ENCODE peak calls at places on chromosomes 1 and 21, in four cellular contexts. One of them, this sample, is unnamed.

GRCh38 chr1:158117854-158118691 is 62.6 kb upstream of the CD1D start:
- DNase-seq in mesendoderm: peak
- DNase-seq in IMR-90: peak
- DNase-seq in H1: peak
- DNase-seq in this sample: peak

GRCh38 chr1:44305962-44306422 is 49.1 kb downstream of the ERI3 start:
- DNase-seq in IMR-90: no peak
- DNase-seq in H1: no peak
- DNase-seq in mesendoderm: no peak
- DNase-seq in this sample: no peak

GRCh38 chr1:56644941-56645662 is at the start of gene PRKAA2:
- DNase-seq in H1: peak
- DNase-seq in mesendoderm: peak
- DNase-seq in IMR-90: peak
- DNase-seq in this sample: peak

GRCh38 chr1:234963180-234963903 is 165.3 kb downstream of the TOMM20 start:
- DNase-seq in H1: no peak
- DNase-seq in IMR-90: peak
- DNase-seq in mesendoderm: no peak
- DNase-seq in this sample: no peak

GRCh38 chr1:207031632-207032258 is 811 bp downstream of the C1orf116 start:
- DNase-seq in H1: no peak
- DNase-seq in IMR-90: no peak
- DNase-seq in mesendoderm: no peak
- DNase-seq in this sample: no peak

GRCh38 chr1:173430707-173431662 is 46.1 kb upstream of the PRDX6 start:
- DNase-seq in IMR-90: peak
- DNase-seq in H1: peak
- DNase-seq in mesendoderm: peak
- DNase-seq in this sample: peak

GRCh38 chr21:42140196-42140934 is 69.2 kb downstream of the UMODL1 start:
- DNase-seq in mesendoderm: no peak
- DNase-seq in IMR-90: no peak
- DNase-seq in H1: no peak
- DNase-seq in this sample: no peak

GRCh38 chr1:213423585-213423984 is 372.5 kb downstream of the RPS6KC1 start:
- DNase-seq in H1: no peak
- DNase-seq in mesendoderm: no peak
- DNase-seq in IMR-90: no peak
- DNase-seq in this sample: no peak

GRCh38 chr1:51189421-51190073 is 46.5 kb upstream of the RNF11 start:
- DNase-seq in mesendoderm: peak
- DNase-seq in IMR-90: peak
- DNase-seq in H1: no peak
- DNase-seq in this sample: no peak

GRCh38 chr1:228900099-228900965 is 165.1 kb downstream of the RHOU start:
- DNase-seq in H1: peak
- DNase-seq in mesendoderm: peak
- DNase-seq in IMR-90: peak
- DNase-seq in this sample: no peak

GRCh38 chr1:156751724-156752481 is 428 bp upstream of the HDGF start:
- DNase-seq in H1: peak
- DNase-seq in IMR-90: peak
- DNase-seq in mesendoderm: peak
- DNase-seq in this sample: peak

GRCh38 chr1:246161626-246162025 is 345.5 kb downstream of the SMYD3 start:
- DNase-seq in H1: no peak
- DNase-seq in mesendoderm: no peak
- DNase-seq in IMR-90: peak
- DNase-seq in this sample: no peak

GRCh38 chr1:15820478-15820877 is 13.0 kb upstream of the UQCRHL start:
- DNase-seq in H1: no peak
- DNase-seq in mesendoderm: no peak
- DNase-seq in IMR-90: peak
- DNase-seq in this sample: no peak

GRCh38 chr1:162040657-162041056 is 17.0 kb upstream of the OLFML2B start:
- DNase-seq in IMR-90: peak
- DNase-seq in H1: no peak
- DNase-seq in mesendoderm: peak
- DNase-seq in this sample: no peak

GRCh38 chr1:67213164-67213563 is 46.9 kb downstream of the IL23R start:
- DNase-seq in mesendoderm: peak
- DNase-seq in H1: no peak
- DNase-seq in IMR-90: peak
- DNase-seq in this sample: peak

GRCh38 chr1:159854101-159854692 is 8.3 kb downstream of the VSIG8 start:
- DNase-seq in mesendoderm: peak
- DNase-seq in H1: peak
- DNase-seq in IMR-90: no peak
- DNase-seq in this sample: peak

GRCh38 chr21:43585514-43585913 is 73.8 kb downstream of the HSF2BP start:
- DNase-seq in IMR-90: no peak
- DNase-seq in mesendoderm: no peak
- DNase-seq in H1: no peak
- DNase-seq in this sample: no peak

GRCh38 chr1:54812801-54813478 is 11.8 kb upstream of the TTC22 start:
- DNase-seq in IMR-90: no peak
- DNase-seq in mesendoderm: no peak
- DNase-seq in H1: peak
- DNase-seq in this sample: no peak

GRCh38 chr1:178651742-178652141 is 73.3 kb upstream of the RALGPS2 start:
- DNase-seq in mesendoderm: no peak
- DNase-seq in IMR-90: peak
- DNase-seq in H1: no peak
- DNase-seq in this sample: no peak
- H4K8ac ChIP-seq in mesendoderm: no peak
- H4K8ac ChIP-seq in IMR-90: peak
- H4K8ac ChIP-seq in H1: no peak
- H4K8ac ChIP-seq in this sample: no peak

DNA sequence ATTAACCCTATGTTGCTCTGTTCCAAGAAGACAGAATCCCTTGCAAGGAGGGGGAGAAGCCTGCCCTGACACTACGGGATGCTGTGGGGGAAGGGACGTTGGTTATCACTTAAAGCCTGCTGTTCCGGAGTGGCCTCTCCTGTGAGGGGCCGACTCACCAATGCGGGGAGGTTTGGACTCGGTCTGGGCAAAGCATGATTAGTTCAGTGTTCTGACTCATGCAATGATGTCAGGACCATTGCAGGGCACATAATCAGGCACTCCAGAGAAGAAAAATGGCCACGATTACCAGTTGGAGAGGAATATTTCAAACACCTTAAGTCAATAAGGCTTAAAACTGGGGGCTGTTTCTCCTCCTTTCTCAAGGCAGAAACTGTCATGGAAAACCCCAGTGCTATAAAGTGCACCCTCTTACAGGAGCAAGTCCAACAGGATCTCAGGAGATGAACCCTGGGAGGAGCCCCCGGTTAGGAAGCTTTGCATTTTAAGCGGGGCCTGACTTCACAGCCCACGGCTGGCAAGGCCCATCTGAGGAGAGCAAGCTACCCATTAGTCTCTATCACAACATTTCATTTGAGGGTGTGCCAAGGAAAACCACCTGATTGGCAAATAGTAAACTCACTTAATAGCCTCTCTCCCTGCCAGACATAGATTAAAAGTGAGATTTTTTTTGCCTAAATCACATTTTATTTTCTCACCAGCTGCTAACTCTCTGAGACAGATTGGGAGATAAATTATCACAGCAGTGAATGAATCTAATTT is 202.4 kb downstream of the C1orf94 start:
- DNase-seq in H1: peak
- DNase-seq in IMR-90: no peak
- DNase-seq in mesendoderm: peak
- DNase-seq in this sample: no peak
- H3K56ac ChIP-seq in H1: no peak
- H3K56ac ChIP-seq in IMR-90: no peak
- H3K56ac ChIP-seq in mesendoderm: no peak
- H3K56ac ChIP-seq in this sample: no peak

GRCh38 chr1:232111616-232112015 is 485.0 kb downstream of the DISC1 start:
- DNase-seq in mesendoderm: peak
- DNase-seq in H1: no peak
- DNase-seq in IMR-90: no peak
- DNase-seq in this sample: no peak

GRCh38 chr1:232114985-232115384 is 488.4 kb downstream of the DISC1 start:
- DNase-seq in H1: no peak
- DNase-seq in mesendoderm: no peak
- DNase-seq in IMR-90: no peak
- DNase-seq in this sample: no peak

GRCh38 chr1:232108598-232108997 is 482.0 kb downstream of the DISC1 start:
- DNase-seq in IMR-90: no peak
- DNase-seq in H1: no peak
- DNase-seq in mesendoderm: no peak
- DNase-seq in this sample: no peak

GRCh38 chr1:232110281-232111090 is 483.9 kb downstream of the DISC1 start:
- DNase-seq in mesendoderm: peak
- DNase-seq in H1: peak
- DNase-seq in IMR-90: peak
- DNase-seq in this sample: peak
- H4K8ac ChIP-seq in mesendoderm: no peak
- H4K8ac ChIP-seq in H1: peak
- H4K8ac ChIP-seq in IMR-90: no peak
- H4K8ac ChIP-seq in this sample: no peak

GRCh38 chr1:36947384-36947783 is 86.9 kb downstream of the GRIK3 start:
- DNase-seq in IMR-90: no peak
- DNase-seq in mesendoderm: peak
- DNase-seq in H1: no peak
- DNase-seq in this sample: peak

GRCh38 chr1:36948147-36948546 is 86.2 kb downstream of the GRIK3 start:
- DNase-seq in H1: no peak
- DNase-seq in IMR-90: no peak
- DNase-seq in mesendoderm: no peak
- DNase-seq in this sample: no peak

GRCh38 chr1:36951761-36952160 is 82.6 kb downstream of the GRIK3 start:
- DNase-seq in H1: no peak
- DNase-seq in mesendoderm: no peak
- DNase-seq in IMR-90: no peak
- DNase-seq in this sample: no peak

GRCh38 chr1:36950588-36950987 is 83.7 kb downstream of the GRIK3 start:
- DNase-seq in mesendoderm: no peak
- DNase-seq in IMR-90: no peak
- DNase-seq in H1: no peak
- DNase-seq in this sample: no peak

DNA sequence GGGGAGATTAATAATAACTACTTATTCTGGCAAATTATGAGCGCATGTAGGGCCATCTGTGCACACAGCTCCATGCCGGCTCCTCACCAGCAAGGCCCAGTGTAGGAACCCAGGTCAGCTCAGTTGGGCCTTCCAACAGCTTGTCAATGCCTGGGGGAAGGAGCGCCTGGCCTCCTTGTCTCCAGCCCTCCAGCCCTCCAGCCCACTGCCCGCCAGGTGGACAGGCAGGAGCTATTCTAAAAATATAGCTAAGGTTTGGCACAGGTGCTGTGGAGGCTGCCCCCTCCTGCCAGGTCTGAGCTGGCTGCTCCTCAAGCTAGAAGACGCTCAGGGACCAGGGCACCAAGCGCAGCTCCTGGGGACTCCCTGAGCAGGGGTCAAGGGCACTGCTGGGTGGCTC is 85.7 kb downstream of the GRIK3 start:
- DNase-seq in H1: no peak
- DNase-seq in mesendoderm: no peak
- DNase-seq in IMR-90: no peak
- DNase-seq in this sample: no peak
- H3K56ac ChIP-seq in H1: no peak
- H3K56ac ChIP-seq in mesendoderm: no peak
- H3K56ac ChIP-seq in IMR-90: no peak
- H3K56ac ChIP-seq in this sample: no peak

DNA sequence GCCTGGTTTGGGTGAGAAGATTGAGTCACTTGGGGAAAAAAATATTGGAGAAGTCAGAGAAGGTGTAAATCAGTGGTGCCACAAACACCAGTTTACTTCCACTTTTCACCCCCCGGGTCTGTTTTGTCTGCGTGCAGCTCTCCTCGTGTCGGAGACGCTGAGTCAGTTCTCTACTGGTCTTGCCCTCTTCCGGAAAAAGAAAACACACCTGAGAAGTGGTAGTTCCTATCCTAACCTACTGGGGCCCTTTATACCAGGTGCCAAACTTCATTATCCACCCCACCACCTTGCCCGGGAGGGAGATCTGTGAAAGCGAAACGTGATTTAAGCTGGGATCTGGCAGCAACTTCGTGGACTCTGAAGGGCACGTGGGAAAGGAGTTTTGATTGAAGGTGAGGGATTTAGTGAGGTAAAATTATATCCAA is 855 bp upstream of the IVNS1ABP start:
- DNase-seq in mesendoderm: peak
- DNase-seq in H1: no peak
- DNase-seq in IMR-90: no peak
- DNase-seq in this sample: peak
- H4K8ac ChIP-seq in mesendoderm: no peak
- H4K8ac ChIP-seq in H1: peak
- H4K8ac ChIP-seq in IMR-90: peak
- H4K8ac ChIP-seq in this sample: no peak

GRCh38 chr1:167541013-167541412 is 12.5 kb downstream of the CREG1 start:
- DNase-seq in IMR-90: peak
- DNase-seq in mesendoderm: no peak
- DNase-seq in H1: no peak
- DNase-seq in this sample: no peak
- H3K56ac ChIP-seq in IMR-90: no peak
- H3K56ac ChIP-seq in mesendoderm: no peak
- H3K56ac ChIP-seq in H1: no peak
- H3K56ac ChIP-seq in this sample: no peak

DNA sequence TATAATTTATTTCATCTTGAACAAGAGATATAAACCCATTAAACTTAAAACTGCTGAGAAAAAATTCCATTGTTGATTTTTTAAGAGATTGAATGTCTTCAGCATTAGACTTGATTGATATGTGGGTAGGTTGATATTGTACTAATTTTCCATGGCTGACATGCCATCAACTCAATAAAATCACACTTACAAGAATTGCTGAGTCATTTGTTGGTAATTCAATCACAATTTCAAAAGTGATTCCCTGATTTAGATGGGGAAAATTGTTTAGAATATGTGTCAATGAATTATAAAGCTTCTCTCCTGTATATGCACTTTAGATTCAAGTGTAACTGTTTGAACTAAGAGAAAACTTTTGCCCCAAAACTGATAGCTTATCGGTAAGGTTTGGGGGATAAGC is 223.5 kb upstream of the NCAM2 start:
- DNase-seq in mesendoderm: no peak
- DNase-seq in IMR-90: no peak
- DNase-seq in H1: no peak
- DNase-seq in this sample: no peak
- H4K8ac ChIP-seq in mesendoderm: no peak
- H4K8ac ChIP-seq in IMR-90: no peak
- H4K8ac ChIP-seq in H1: no peak
- H4K8ac ChIP-seq in this sample: no peak